ENCODE peak calls at places on chromosomes 1 and 21, in nine cellular contexts. W is left ventricle myocardium inferior; L is cardiac fibroblast; A is activated CD8-positive, alpha-beta memory T cell treated with anti-CD3 and anti-CD28 coated beads for 1 hour; X is effector CD8-positive, alpha-beta T cell; M is stimulated activated CD8-positive, alpha-beta memory T cell treated with anti-CD3 and anti-CD28 coated beads, Interleukin-4, amount 100 ng/mL, for 48 hours; Y is GOT3; F is progenitor cell of endocrine pancreas; D is mucosa of gallbladder. U is an unnamed sample.

GRCh38 chr1:160171352-160171751 is 19.0 kb upstream of the CASQ1 start:
- DNase-seq in W (no peak), L (peak; percentile 31), A (no peak), X (no peak), M (no peak), Y (no peak), F (no peak), D (no peak), U (no peak)

GRCh38 chr1:245962453-245962852 is 544.6 kb downstream of the SMYD3 start:
- DNase-seq in W (no peak), L (no peak), A (no peak), X (no peak), M (no peak), Y (no peak), F (no peak), D (no peak), U (no peak)

GRCh38 chr1:186765446-186765845 is 63.3 kb upstream of the PLA2G4A start:
- DNase-seq in W (no peak), L (no peak), A (no peak), X (no peak), M (no peak), Y (no peak), F (no peak), D (no peak), U (no peak)

GRCh38 chr1:219817914-219818313 is 110.4 kb downstream of the SLC30A10 start:
- DNase-seq in W (no peak), L (no peak), A (no peak), X (no peak), M (no peak), Y (no peak), F (no peak), D (no peak), U (no peak)

GRCh38 chr1:51313961-51314777 is 16.2 kb downstream of the TTC39A start:
- DNase-seq in W (no peak), L (peak; percentile 90), A (no peak), X (no peak), M (no peak), Y (no peak), F (no peak), D (peak; percentile 26), U (no peak)

GRCh38 chr21:31772674-31773555 is 41.0 kb upstream of the SCAF4 start:
- DNase-seq in W (no peak), L (no peak), A (no peak), X (no peak), M (no peak), Y (no peak), F (no peak), D (no peak), U (no peak)

GRCh38 chr21:45577806-45578801 is 35.9 kb upstream of the SLC19A1 start:
- DNase-seq in W (peak; percentile 6), L (no peak), A (no peak), X (no peak), M (no peak), Y (no peak), F (no peak), D (no peak), U (no peak)

GRCh38 chr1:3772715-3773571 is at the start of gene SMIM1:
- DNase-seq in W (no peak), L (no peak), A (no peak), X (no peak), M (no peak), Y (no peak), F (no peak), D (no peak), U (no peak)

GRCh38 chr1:38888423-38889333 is 7.3 kb upstream of the GJA9 start:
- DNase-seq in W (no peak), L (no peak), A (no peak), X (no peak), M (no peak), Y (no peak), F (no peak), D (no peak), U (no peak)

GRCh38 chr21:45698493-45698947 is 55.0 kb downstream of the PCBP3 start:
- DNase-seq in W (peak; percentile 59), L (peak; percentile 99), A (no peak), X (no peak), M (no peak), Y (peak; percentile 66), F (no peak), D (no peak), U (peak; percentile 69)

GRCh38 chr1:220123889-220124288 is 30.0 kb downstream of the IARS2 start:
- DNase-seq in W (no peak), L (no peak), A (no peak), X (no peak), M (no peak), Y (no peak), F (no peak), D (no peak), U (no peak)

GRCh38 chr1:2544875-2545638 is 11.1 kb upstream of the TNFRSF14 start:
- DNase-seq in W (no peak), L (no peak), A (no peak), X (no peak), M (no peak), Y (no peak), F (no peak), D (no peak), U (no peak)

GRCh38 chr1:204301171-204301957 is 58.4 kb downstream of the PLEKHA6 start:
- DNase-seq in W (no peak), L (no peak), A (no peak), X (no peak), M (no peak), Y (no peak), F (no peak), D (no peak), U (no peak)

GRCh38 chr1:175254190-175254589 is 61.6 kb upstream of the KIAA0040 start:
- DNase-seq in W (no peak), L (no peak), A (no peak), X (no peak), M (no peak), Y (no peak), F (no peak), D (no peak), U (no peak)

GRCh38 chr1:55362558-55362957 is 147.4 kb upstream of the USP24 start:
- DNase-seq in W (no peak), L (peak; percentile 86), A (no peak), X (no peak), M (no peak), Y (no peak), F (no peak), D (no peak), U (peak; percentile 21)

GRCh38 chr21:44304846-44305245 is 5.0 kb downstream of the PFKL start:
- DNase-seq in W (no peak), L (peak; percentile 48), A (no peak), X (peak; percentile 16), M (peak; percentile 61), Y (no peak), F (peak; percentile 50), D (peak; percentile 44), U (no peak)

GRCh38 chr1:184672013-184672726 is 82.5 kb downstream of the EDEM3 start:
- DNase-seq in W (no peak), L (no peak), A (no peak), X (no peak), M (no peak), Y (no peak), F (no peak), D (no peak), U (no peak)

GRCh38 chr1:240385985-240386978 is 225.7 kb downstream of the GREM2 start:
- DNase-seq in W (no peak), L (peak; percentile 93), A (no peak), X (no peak), M (no peak), Y (no peak), F (no peak), D (no peak), U (no peak)

GRCh38 chr21:15054089-15054488 is 10.7 kb downstream of the NRIP1 start:
- DNase-seq in W (no peak), L (no peak), A (no peak), X (no peak), M (no peak), Y (no peak), F (no peak), D (no peak), U (peak; percentile 8)

GRCh38 chr1:22518379-22518778 is 44.9 kb upstream of the EPHA8 start:
- DNase-seq in W (no peak), L (no peak), A (no peak), X (no peak), M (no peak), Y (no peak), F (no peak), D (no peak), U (no peak)

GRCh38 chr1:244865820-244866219 is 1.5 kb upstream of the HNRNPU start:
- DNase-seq in W (no peak), L (no peak), A (no peak), X (no peak), M (no peak), Y (no peak), F (no peak), D (no peak), U (no peak)

GRCh38 chr1:44240802-44241671 is 27.8 kb downstream of the DMAP1 start:
- DNase-seq in W (no peak), L (no peak), A (no peak), X (no peak), M (no peak), Y (no peak), F (no peak), D (no peak), U (no peak)

GRCh38 chr1:234164098-234164709 is 209.1 kb upstream of the COA6 start:
- DNase-seq in W (no peak), L (no peak), A (no peak), X (no peak), M (no peak), Y (no peak), F (no peak), D (no peak), U (no peak)

GRCh38 chr1:168081373-168082007 is 55.2 kb downstream of the GPR161 start:
- DNase-seq in W (no peak), L (peak; percentile 98), A (no peak), X (no peak), M (no peak), Y (no peak), F (no peak), D (no peak), U (no peak)

U was measured in heart left ventricle.